ENCODE peak calls at places on chromosomes 1 and 21, in five cellular contexts. Y is cardiac fibroblast, H is AG09319, O is left colon, F is NCI-H1105. N is an unnamed sample.
A peak's percentile ranks its signal among the peaks of the same experiment; 100 is the strongest.

GRCh38 chr1:231393668-231394067 is 28.4 kb downstream of the EGLN1 start:
- DNase-seq in H (no peak), Y (no peak), O (no peak), F (no peak), N (no peak)

GRCh38 chr1:33342041-33342723 is 21.3 kb upstream of the A3GALT2 start:
- DNase-seq in H (peak; percentile 93), F (peak; percentile 80), Y (peak; percentile 99), O (peak; percentile 89), N (peak; percentile 96)

GRCh38 chr1:185208626-185209170 is 51.7 kb downstream of the SWT1 start:
- DNase-seq in Y (peak; percentile 21), F (no peak), O (no peak), H (no peak), N (no peak)

GRCh38 chr21:15064576-15065380 is at the start of gene NRIP1:
- DNase-seq in Y (peak; percentile 94), F (peak; percentile 73), O (peak; percentile 90), H (peak; percentile 81), N (peak; percentile 96)

GRCh38 chr1:201468844-201469644 is at the start of gene PHLDA3:
- DNase-seq in Y (peak; percentile 83), H (peak; percentile 86), F (peak; percentile 87), O (peak; percentile 87), N (peak; percentile 86)

GRCh38 chr1:30662291-30662840 is 61.0 kb downstream of the MATN1 start:
- DNase-seq in F (no peak), O (peak; percentile 18), Y (no peak), H (no peak), N (no peak)

GRCh38 chr1:154478639-154479038 is 23.4 kb upstream of the TDRD10 start:
- DNase-seq in Y (peak; percentile 49), H (no peak), F (no peak), O (no peak), N (peak; percentile 40)

GRCh38 chr1:155981266-155982088 is 3.1 kb upstream of the ARHGEF2 start:
- DNase-seq in F (no peak), Y (peak; percentile 85), H (peak; percentile 54), O (peak; percentile 55), N (peak; percentile 56)

GRCh38 chr1:23611601-23612327 is 52.5 kb upstream of the ID3 start:
- DNase-seq in H (no peak), F (no peak), Y (no peak), O (no peak), N (no peak)

GRCh38 chr1:226653311-226653921 is 85.7 kb downstream of the ITPKB start:
- DNase-seq in H (no peak), O (no peak), Y (no peak), F (no peak), N (no peak)

GRCh38 chr1:47201179-47201578 is 11.3 kb upstream of the PDZK1IP1 start:
- DNase-seq in H (no peak), Y (peak; percentile 29), F (no peak), O (peak; percentile 5), N (peak; percentile 47)